ENCODE peak calls at places on chromosomes 16 and 17, in eight cellular contexts. One of them, this sample, is unnamed.

GRCh38 chr17:77212081-77212832 is 71.5 kb downstream of the SEC14L1 start:
- DNase-seq in fibroblast of pulmonary artery: no peak
- DNase-seq in NCI-H748 treated with DMSO at 0.1 percent for 48 hours: no peak
- DNase-seq in effector CD4-positive, alpha-beta T cell: no peak
- DNase-seq in Karpas-422: peak
- DNase-seq in CD8-positive, alpha-beta memory T cell: no peak
- DNase-seq in DMS 273 treated with DMSO at 0.1 percent for 48 hours: no peak
- DNase-seq in heart right ventricle: no peak
- DNase-seq in this sample: no peak

GRCh38 chr17:6755731-6756184 is at the start of gene XAF1:
- DNase-seq in fibroblast of pulmonary artery: peak
- DNase-seq in NCI-H748 treated with DMSO at 0.1 percent for 48 hours: no peak
- DNase-seq in effector CD4-positive, alpha-beta T cell: peak
- DNase-seq in Karpas-422: peak
- DNase-seq in CD8-positive, alpha-beta memory T cell: peak
- DNase-seq in DMS 273 treated with DMSO at 0.1 percent for 48 hours: no peak
- DNase-seq in heart right ventricle: peak
- DNase-seq in this sample: no peak

GRCh38 chr17:273994-274832 is 78.4 kb downstream of the RPH3AL start:
- DNase-seq in fibroblast of pulmonary artery: no peak
- DNase-seq in NCI-H748 treated with DMSO at 0.1 percent for 48 hours: no peak
- DNase-seq in effector CD4-positive, alpha-beta T cell: no peak
- DNase-seq in Karpas-422: no peak
- DNase-seq in CD8-positive, alpha-beta memory T cell: no peak
- DNase-seq in DMS 273 treated with DMSO at 0.1 percent for 48 hours: no peak
- DNase-seq in heart right ventricle: no peak
- DNase-seq in this sample: no peak

GRCh38 chr17:39197380-39198185 is at the start of gene CACNB1:
- DNase-seq in fibroblast of pulmonary artery: peak
- DNase-seq in NCI-H748 treated with DMSO at 0.1 percent for 48 hours: peak
- DNase-seq in effector CD4-positive, alpha-beta T cell: peak
- DNase-seq in Karpas-422: peak
- DNase-seq in CD8-positive, alpha-beta memory T cell: peak
- DNase-seq in DMS 273 treated with DMSO at 0.1 percent for 48 hours: peak
- DNase-seq in heart right ventricle: peak
- DNase-seq in this sample: peak

GRCh38 chr17:19716108-19717030 is at the start of gene SLC47A2:
- DNase-seq in fibroblast of pulmonary artery: no peak
- DNase-seq in NCI-H748 treated with DMSO at 0.1 percent for 48 hours: no peak
- DNase-seq in effector CD4-positive, alpha-beta T cell: no peak
- DNase-seq in Karpas-422: no peak
- DNase-seq in CD8-positive, alpha-beta memory T cell: no peak
- DNase-seq in DMS 273 treated with DMSO at 0.1 percent for 48 hours: no peak
- DNase-seq in heart right ventricle: peak
- DNase-seq in this sample: no peak

GRCh38 chr17:77125432-77125901 is 15.3 kb upstream of the SEC14L1 start:
- DNase-seq in fibroblast of pulmonary artery: peak
- DNase-seq in NCI-H748 treated with DMSO at 0.1 percent for 48 hours: no peak
- DNase-seq in effector CD4-positive, alpha-beta T cell: no peak
- DNase-seq in Karpas-422: no peak
- DNase-seq in CD8-positive, alpha-beta memory T cell: no peak
- DNase-seq in DMS 273 treated with DMSO at 0.1 percent for 48 hours: no peak
- DNase-seq in heart right ventricle: no peak
- DNase-seq in this sample: peak

GRCh38 chr16:85286970-85287814 is 174.9 kb upstream of the CIBAR2 start:
- DNase-seq in fibroblast of pulmonary artery: peak
- DNase-seq in NCI-H748 treated with DMSO at 0.1 percent for 48 hours: no peak
- DNase-seq in effector CD4-positive, alpha-beta T cell: no peak
- DNase-seq in Karpas-422: no peak
- DNase-seq in CD8-positive, alpha-beta memory T cell: no peak
- DNase-seq in DMS 273 treated with DMSO at 0.1 percent for 48 hours: peak
- DNase-seq in heart right ventricle: no peak
- DNase-seq in this sample: no peak

GRCh38 chr16:67183-67791 is 5.1 kb downstream of the RHBDF1 start:
- DNase-seq in fibroblast of pulmonary artery: no peak
- DNase-seq in NCI-H748 treated with DMSO at 0.1 percent for 48 hours: no peak
- DNase-seq in effector CD4-positive, alpha-beta T cell: no peak
- DNase-seq in Karpas-422: no peak
- DNase-seq in CD8-positive, alpha-beta memory T cell: no peak
- DNase-seq in DMS 273 treated with DMSO at 0.1 percent for 48 hours: no peak
- DNase-seq in heart right ventricle: no peak
- DNase-seq in this sample: no peak

GRCh38 chr16:67407788-67408452 is 8.4 kb downstream of the ZDHHC1 start:
- DNase-seq in fibroblast of pulmonary artery: no peak
- DNase-seq in NCI-H748 treated with DMSO at 0.1 percent for 48 hours: no peak
- DNase-seq in effector CD4-positive, alpha-beta T cell: no peak
- DNase-seq in Karpas-422: no peak
- DNase-seq in CD8-positive, alpha-beta memory T cell: no peak
- DNase-seq in DMS 273 treated with DMSO at 0.1 percent for 48 hours: no peak
- DNase-seq in heart right ventricle: no peak
- DNase-seq in this sample: no peak

GRCh38 chr16:50185005-50185505 is 31.9 kb downstream of the TENT4B start:
- DNase-seq in fibroblast of pulmonary artery: no peak
- DNase-seq in NCI-H748 treated with DMSO at 0.1 percent for 48 hours: no peak
- DNase-seq in effector CD4-positive, alpha-beta T cell: no peak
- DNase-seq in Karpas-422: no peak
- DNase-seq in CD8-positive, alpha-beta memory T cell: no peak
- DNase-seq in DMS 273 treated with DMSO at 0.1 percent for 48 hours: no peak
- DNase-seq in heart right ventricle: no peak
- DNase-seq in this sample: no peak

GRCh38 chr17:38908676-38909181 is 16.7 kb upstream of the LASP1NB start:
- DNase-seq in fibroblast of pulmonary artery: no peak
- DNase-seq in NCI-H748 treated with DMSO at 0.1 percent for 48 hours: no peak
- DNase-seq in effector CD4-positive, alpha-beta T cell: no peak
- DNase-seq in Karpas-422: no peak
- DNase-seq in CD8-positive, alpha-beta memory T cell: no peak
- DNase-seq in DMS 273 treated with DMSO at 0.1 percent for 48 hours: no peak
- DNase-seq in heart right ventricle: no peak
- DNase-seq in this sample: no peak

GRCh38 chr17:62652251-62653001 is 25.0 kb downstream of the MRC2 start:
- DNase-seq in fibroblast of pulmonary artery: peak
- DNase-seq in NCI-H748 treated with DMSO at 0.1 percent for 48 hours: peak
- DNase-seq in effector CD4-positive, alpha-beta T cell: no peak
- DNase-seq in Karpas-422: no peak
- DNase-seq in CD8-positive, alpha-beta memory T cell: peak
- DNase-seq in DMS 273 treated with DMSO at 0.1 percent for 48 hours: no peak
- DNase-seq in heart right ventricle: peak
- DNase-seq in this sample: peak

This sample was measured in A549.